ENCODE peak calls at places on chromosomes 12 and 14, in four cellular contexts. U is WTC11, C is K562, N is HepG2. F is an unnamed sample.
A peak's percentile ranks its signal among the peaks of the same experiment; 100 is the strongest.

GRCh38 chr14:100865682-100866591 is 37.6 kb downstream of the RTL1 start:
- DNase-seq in N (no peak), C (peak; percentile 13), U (no peak), F (no peak)

GRCh38 chr12:24777359-24777758 is 171.5 kb downstream of the BCAT1 start:
- DNase-seq in N (no peak), C (no peak), U (no peak), F (no peak)

GRCh38 chr12:14982986-14983385 is 10.1 kb downstream of the PDE6H start:
- DNase-seq in N (no peak), U (no peak), C (no peak), F (no peak)

GRCh38 chr12:113837059-113837458 is 129.1 kb downstream of the RBM19 start:
- DNase-seq in U (no peak), N (no peak), C (no peak), F (no peak)

GRCh38 chr14:100400115-100400514 is 77.0 kb downstream of the SLC25A47 start:
- DNase-seq in N (no peak), U (no peak), C (no peak), F (no peak)

GRCh38 chr14:49461529-49462401 is 124.4 kb downstream of the RPS29 start:
- DNase-seq in U (peak; percentile 31), N (peak; percentile 69), C (peak; percentile 27), F (peak; percentile 43)

GRCh38 chr12:52860102-52860838 is 11.5 kb upstream of the KRT78 start:
- DNase-seq in N (no peak), C (no peak), U (no peak), F (no peak)

GRCh38 chr12:52659395-52659794 is 7.4 kb upstream of the KRT2 start:
- DNase-seq in C (no peak), U (no peak), N (no peak), F (no peak)

GRCh38 chr12:93851245-93851665 is 174.1 kb downstream of the CRADD start:
- DNase-seq in N (no peak), U (no peak), C (no peak), F (no peak)

GRCh38 chr14:58571256-58571655 is 66.5 kb upstream of the DACT1 start:
- DNase-seq in U (no peak), N (no peak), C (no peak), F (no peak)

GRCh38 chr12:132281021-132281420 is 48.4 kb downstream of the GALNT9 start:
- DNase-seq in C (no peak), U (peak; percentile 11), N (no peak), F (no peak)

GRCh38 chr12:11204173-11204572 is 17.4 kb upstream of the TAS2R42 start:
- DNase-seq in N (no peak), C (no peak), U (no peak), F (no peak)

GRCh38 chr12:64571346-64571745 is 38.9 kb upstream of the RASSF3 start:
- DNase-seq in U (no peak), C (no peak), N (no peak), F (no peak)

GRCh38 chr12:3165311-3165931 is 88.2 kb downstream of the TSPAN9 start:
- DNase-seq in C (no peak), N (no peak), U (no peak), F (no peak)

GRCh38 chr12:104910196-104910840 is 47.8 kb downstream of the SLC41A2 start:
- DNase-seq in C (no peak), N (no peak), U (no peak), F (no peak)

GRCh38 chr12:131264625-131265024 is 310.9 kb downstream of the ADGRD1 start:
- DNase-seq in N (no peak), U (no peak), C (no peak), F (no peak)
- TF ChIP-seq NR2C2 in N (no peak), U (no peak), C (no peak), F (no peak)

GRCh38 chr12:121196902-121197301 is 13.0 kb upstream of the P2RX4 start:
- DNase-seq in C (no peak), N (no peak), U (no peak), F (no peak)

GRCh38 chr12:121203482-121203881 is 6.4 kb upstream of the P2RX4 start:
- DNase-seq in N (no peak), C (no peak), U (no peak), F (no peak)

GRCh38 chr12:121205491-121205890 is 4.4 kb upstream of the P2RX4 start:
- DNase-seq in C (no peak), U (no peak), N (no peak), F (no peak)

GRCh38 chr12:121198949-121199348 is 11.0 kb upstream of the P2RX4 start:
- DNase-seq in U (no peak), N (no peak), C (no peak), F (no peak)

DNA sequence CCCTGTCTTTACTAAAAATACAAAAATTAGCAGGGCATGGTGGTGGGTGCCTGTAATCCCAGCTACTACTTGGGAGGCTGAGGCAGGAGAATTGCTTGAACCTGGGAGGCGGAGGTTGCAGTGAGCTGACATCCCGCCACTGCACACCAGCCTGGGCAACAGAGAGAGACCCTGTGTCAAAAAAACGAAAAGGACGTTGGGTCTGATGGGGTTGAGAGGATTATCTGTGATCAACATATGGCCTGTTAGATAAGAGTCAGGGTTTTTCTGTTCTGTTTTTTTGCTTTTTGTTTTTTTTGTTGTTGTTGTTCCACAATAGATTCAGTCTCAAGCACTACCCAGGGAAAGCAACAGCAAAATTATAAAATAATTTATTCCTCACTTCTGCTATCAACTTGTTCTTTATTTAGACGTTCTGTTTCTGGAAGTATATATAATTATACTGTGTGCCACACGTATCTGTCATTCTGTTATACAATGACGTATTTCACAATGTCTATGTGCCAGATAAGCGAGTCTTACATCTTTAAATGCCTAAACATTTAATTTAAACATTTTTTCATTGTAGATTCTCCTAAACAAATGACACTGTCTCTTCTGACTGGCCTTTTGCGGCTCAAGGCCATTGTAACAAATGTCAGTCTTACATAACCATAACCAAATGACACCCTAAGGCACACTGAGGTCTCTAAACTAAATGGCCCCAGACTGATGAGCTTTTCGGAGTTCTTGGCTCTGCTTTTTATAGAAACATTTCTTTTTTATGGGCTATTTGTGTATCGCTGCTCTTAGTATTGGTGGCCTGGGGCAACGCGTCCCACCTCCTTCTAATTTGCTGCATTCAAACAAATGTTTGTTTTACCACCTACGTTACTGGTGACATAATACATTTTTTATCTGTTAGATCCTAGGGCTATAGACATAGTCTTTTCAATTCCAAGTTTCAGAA is 7.2 kb upstream of the P2RX4 start:
- DNase-seq in C (peak; percentile 42), N (no peak), U (no peak), F (no peak)
- TF ChIP-seq NR2C2 in C (no peak), N (no peak), U (no peak), F (no peak)

GRCh38 chr14:45742187-45742586 is 489.2 kb upstream of the MIS18BP1 start:
- DNase-seq in C (no peak), U (no peak), N (no peak), F (no peak)

DNA sequence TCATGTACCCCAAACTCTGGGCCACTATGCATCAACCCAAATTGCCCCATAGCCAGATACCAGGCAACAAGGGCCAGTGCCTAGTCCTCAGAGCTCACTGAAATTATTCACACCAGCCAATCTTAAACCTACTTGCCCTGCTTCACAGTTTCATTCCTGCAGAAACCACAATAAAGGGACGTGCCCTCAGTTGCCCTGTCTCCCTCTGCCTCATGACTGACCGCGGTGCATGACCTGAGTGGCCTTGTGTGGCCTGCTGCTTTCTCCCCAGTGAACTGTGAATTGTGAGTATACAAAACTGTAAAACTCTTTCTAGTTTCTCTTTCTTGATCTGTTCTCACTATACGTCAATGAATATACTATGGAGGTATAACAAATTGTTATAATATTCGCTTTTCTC is 490.9 kb upstream of the MIS18BP1 start:
- DNase-seq in C (no peak), N (no peak), U (no peak), F (no peak)
- TF ChIP-seq NR2C2 in C (no peak), N (no peak), U (no peak), F (no peak)

DNA sequence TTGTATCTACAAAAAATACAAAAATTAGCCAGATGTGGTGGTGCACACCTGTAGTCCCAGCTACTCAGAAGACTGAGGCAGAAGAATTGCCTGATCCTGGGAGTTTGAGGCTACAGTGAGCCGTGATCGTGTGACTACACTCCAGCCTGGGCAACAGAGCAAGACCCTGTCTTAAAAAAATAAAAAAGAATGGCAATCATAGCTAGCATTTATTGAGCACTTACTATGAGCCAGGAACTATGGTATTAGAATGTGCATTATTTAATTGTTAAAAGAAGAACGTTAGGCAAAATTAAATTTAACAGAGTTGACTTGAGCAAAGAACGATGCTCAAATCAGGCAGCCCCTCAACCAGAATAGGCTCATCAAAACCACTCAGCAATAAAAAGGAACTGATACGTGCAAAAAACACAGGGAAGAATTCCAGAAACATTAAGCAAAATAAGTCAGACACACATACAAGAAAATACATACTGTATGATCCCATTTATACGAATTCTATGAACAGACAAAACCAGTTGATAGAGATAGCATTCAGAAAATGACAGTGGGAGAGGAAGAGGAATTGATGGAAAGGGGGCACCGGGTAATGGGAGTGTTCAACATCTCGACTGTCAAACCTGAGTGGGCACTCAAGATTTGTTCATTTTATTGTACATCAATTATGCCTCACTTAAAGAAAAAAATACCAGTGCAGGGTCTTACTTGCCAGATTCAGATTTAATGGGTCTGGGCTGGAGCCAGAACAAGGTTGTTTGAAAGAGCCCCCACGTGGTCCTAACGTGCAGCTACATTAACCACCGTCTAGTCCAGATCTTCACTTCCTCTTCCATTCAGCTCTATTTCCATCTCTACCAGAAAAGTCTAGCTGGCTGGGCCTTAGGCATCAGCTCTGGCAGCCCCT is 8.0 kb downstream of the SCNN1A start:
- DNase-seq in N (peak; percentile 56), C (no peak), U (no peak), F (peak; percentile 39)
- TF ChIP-seq NR2C2 in N (no peak), C (no peak), U (no peak), F (no peak)

DNA sequence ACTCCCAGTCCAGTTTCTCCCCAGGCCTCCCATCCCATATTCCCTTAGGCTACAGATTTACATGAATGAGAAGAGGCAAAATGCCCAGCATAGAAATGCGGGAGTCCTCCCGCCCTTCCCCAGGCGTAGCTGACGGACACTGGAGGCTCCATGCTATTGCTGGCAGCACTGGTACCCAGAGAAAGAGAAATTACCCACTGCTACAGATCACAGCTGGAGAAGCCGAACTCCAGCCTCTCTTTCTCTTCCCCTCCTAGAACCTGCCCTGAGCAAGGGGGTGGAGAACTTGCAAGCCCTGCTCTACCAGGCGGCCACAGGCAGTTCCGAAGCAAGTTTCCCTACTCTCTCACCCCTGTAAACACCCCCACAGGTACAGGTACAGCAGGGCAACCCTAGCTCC is 3.6 kb downstream of the LTBR start:
- DNase-seq in N (no peak), U (no peak), C (no peak), F (no peak)
- TF ChIP-seq NR2C2 in N (no peak), U (no peak), C (no peak), F (no peak)

GRCh38 chr12:57832966-57833365 is 13.6 kb downstream of the CTDSP2 start:
- DNase-seq in C (no peak), N (no peak), U (no peak), F (no peak)
- TF ChIP-seq NR2C2 in C (no peak), N (no peak), U (no peak), F (no peak)

GRCh38 chr12:119206348-119207075 is 27.8 kb downstream of the HSPB8 start:
- DNase-seq in C (no peak), N (no peak), U (no peak), F (no peak)
- TF ChIP-seq NR2C2 in C (no peak), N (no peak), U (no peak), F (no peak)

F was measured in GM12878.